ENCODE peak calls at places on chromosomes 5 and 9, in eight cellular contexts. R is uterus, C is PC-9, B is GM23248, G is K562, I is esophagus squamous epithelium, N is neural progenitor cell, O is iPS DF 6.9. E is an unnamed sample. For H3K36me3 and H3K9me3, the result is how much of the 10 kb centered on the place peaks cover.

GRCh38 chr5:84480873-84481637 is 96.4 kb upstream of the EDIL3 start:
- DNase-seq in R (no peak), C (no peak), B (no peak), G (no peak), I (no peak), N (no peak), O (peak), E (no peak)

GRCh38 chr9:121450241-121450640 is 49.4 kb downstream of the GGTA1 start:
- DNase-seq in R (peak), C (no peak), B (no peak), G (no peak), I (no peak), N (no peak), O (no peak), E (no peak)

GRCh38 chr5:173902743-173903142 is 14.6 kb downstream of the CPEB4 start:
- DNase-seq in R (no peak), C (no peak), B (no peak), G (no peak), I (no peak), N (no peak), O (no peak), E (no peak)

GRCh38 chr5:141811287-141812155 is 66.7 kb downstream of the PCDH1 start:
- DNase-seq in R (no peak), C (no peak), B (peak), G (peak), I (no peak), N (peak), O (peak), E (no peak)

GRCh38 chr5:142201471-142201887 is 92.9 kb downstream of the NDFIP1 start:
- DNase-seq in R (no peak), C (no peak), B (peak), G (no peak), I (no peak), N (no peak), O (no peak), E (no peak)

GRCh38 chr9:134728021-134728795 is 86.6 kb downstream of the COL5A1 start:
- DNase-seq in R (no peak), C (no peak), B (no peak), G (no peak), I (no peak), N (no peak), O (no peak), E (no peak)

GRCh38 chr5:119218830-119219782 is 136.7 kb upstream of the TNFAIP8 start:
- DNase-seq in R (no peak), C (no peak), B (peak), G (no peak), I (no peak), N (no peak), O (no peak), E (no peak)

GRCh38 chr9:83706703-83707517 is 848 bp downstream of the UBQLN1 start:
- DNase-seq in R (peak), C (no peak), B (peak), G (peak), I (no peak), N (peak), O (peak), E (peak)

GRCh38 chr5:51279983-51280382 is 103.3 kb upstream of the ISL1 start:
- DNase-seq in R (no peak), C (no peak), B (no peak), G (no peak), I (no peak), N (peak), O (no peak), E (no peak)

GRCh38 chr5:1026700-1027621 is 18.4 kb downstream of the NKD2 start:
- DNase-seq in R (no peak), C (no peak), B (no peak), G (no peak), I (no peak), N (no peak), O (no peak), E (no peak)

GRCh38 chr5:39520232-39520572 is 95.4 kb upstream of the DAB2 start:
- DNase-seq in R (no peak), C (no peak), B (peak), G (no peak), I (no peak), N (no peak), O (no peak), E (no peak)

GRCh38 chr9:126860757-126861466 is 473 bp downstream of the ZBTB34 start:
- DNase-seq in R (no peak), C (no peak), B (peak), G (peak), I (no peak), N (no peak), O (no peak), E (no peak)

GRCh38 chr5:13932006-13932405 is 12.5 kb downstream of the DNAH5 start:
- DNase-seq in R (no peak), C (no peak), B (no peak), G (no peak), I (no peak), N (no peak), O (no peak), E (no peak)

GRCh38 chr9:134571326-134571871 is 70.2 kb upstream of the COL5A1 start:
- DNase-seq in R (peak), C (no peak), B (no peak), G (no peak), I (no peak), N (no peak), O (no peak), E (no peak)

GRCh38 chr9:116499986-116500871 is 186.9 kb upstream of the TRIM32 start:
- DNase-seq in R (no peak), C (no peak), B (peak), G (peak), I (no peak), N (peak), O (no peak), E (no peak)

DNA sequence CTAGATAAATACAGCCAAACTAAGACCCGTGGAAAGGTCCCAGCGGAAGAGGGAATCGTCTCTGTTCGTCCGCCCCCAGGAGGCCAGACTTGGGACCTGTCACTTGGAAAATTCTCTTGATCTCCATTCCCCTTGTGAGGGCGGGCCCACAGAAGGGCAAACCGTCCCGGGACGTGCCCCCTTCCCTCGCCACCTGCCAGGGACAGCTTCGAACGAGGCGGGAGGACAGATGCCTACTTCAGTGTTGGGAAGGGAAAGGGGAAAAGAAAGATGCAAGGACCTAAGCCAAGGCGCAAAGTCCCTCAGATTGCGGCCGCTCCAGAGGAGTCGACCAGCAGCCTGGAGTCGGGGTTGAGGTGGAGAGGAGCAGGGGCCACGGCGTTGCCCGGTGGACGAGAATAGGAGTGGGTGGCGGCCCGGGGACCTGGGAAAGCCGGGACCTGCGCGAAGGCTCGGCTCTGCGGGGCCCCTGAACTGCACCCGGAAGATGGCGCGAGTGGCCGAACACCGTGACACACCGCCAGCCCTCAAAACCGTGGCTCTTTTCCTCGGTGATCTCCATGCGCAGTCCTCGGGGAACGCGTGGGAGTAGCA is 4.4 kb upstream of the EBF1 start:
- DNase-seq in R (peak), C (no peak), B (peak), G (peak), I (no peak), N (peak), O (no peak), E (no peak)
- H3K27ac ChIP-seq in R (peak), C (no peak), B (no peak), G (no peak), I (peak), N (no peak), O (no peak), E (no peak)

GRCh38 chr5:138725153-138725884 is 27.9 kb upstream of the CTNNA1 start:
- DNase-seq in R (peak), C (peak), B (peak), G (no peak), I (no peak), N (peak), O (peak), E (peak)
- H3K36me3 ChIP-seq in R (under half), C (under half), B (under half), G (under half), I (under half), N (under half), O (under half), E (under half)

DNA sequence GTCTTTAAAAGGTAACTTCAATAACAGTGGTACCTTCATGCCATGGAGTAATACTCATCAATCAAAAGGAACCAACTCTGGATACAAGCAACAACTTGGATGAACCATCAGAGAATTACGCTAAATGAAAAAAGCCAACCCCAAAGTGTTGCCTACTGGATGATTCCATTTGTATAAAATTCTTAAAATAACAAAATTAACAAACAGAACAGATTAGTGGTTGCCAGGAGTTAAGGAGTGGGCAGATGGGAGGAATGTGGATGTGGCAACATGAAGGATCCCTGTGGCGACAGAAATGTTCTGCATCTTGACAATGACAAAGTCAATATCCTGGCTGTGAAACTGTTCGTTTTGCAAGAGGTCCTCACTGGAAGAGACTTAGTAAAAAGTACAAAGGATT is 50.5 kb downstream of the SPTLC1 start:
- DNase-seq in R (no peak), C (no peak), B (peak), G (no peak), I (no peak), N (no peak), O (no peak), E (no peak)
- H3K9me3 ChIP-seq in R (under half), C (under half), B (under half), G (under half), I (under half), N (under half), O (under half), E (under half)

GRCh38 chr5:16879191-16879590 is 56.9 kb downstream of the MYO10 start:
- DNase-seq in R (no peak), C (no peak), B (no peak), G (no peak), I (no peak), N (no peak), O (no peak), E (no peak)

GRCh38 chr5:16877267-16877935 is 58.7 kb downstream of the MYO10 start:
- DNase-seq in R (no peak), C (no peak), B (no peak), G (no peak), I (no peak), N (no peak), O (no peak), E (no peak)

GRCh38 chr5:16880547-16880946 is 55.5 kb downstream of the MYO10 start:
- DNase-seq in R (no peak), C (no peak), B (no peak), G (no peak), I (no peak), N (no peak), O (no peak), E (no peak)

GRCh38 chr5:16881253-16881652 is 54.8 kb downstream of the MYO10 start:
- DNase-seq in R (no peak), C (no peak), B (no peak), G (no peak), I (no peak), N (no peak), O (no peak), E (no peak)

GRCh38 chr5:16879650-16880049 is 56.4 kb downstream of the MYO10 start:
- DNase-seq in R (no peak), C (no peak), B (no peak), G (no peak), I (no peak), N (no peak), O (no peak), E (no peak)
- H3K27ac ChIP-seq in R (no peak), C (no peak), B (no peak), G (no peak), I (peak), N (no peak), O (no peak), E (no peak)

GRCh38 chr9:137095664-137096517 is 9.1 kb downstream of the MAN1B1 start:
- DNase-seq in R (no peak), C (no peak), B (no peak), G (peak), I (no peak), N (no peak), O (no peak), E (no peak)
- H3K36me3 ChIP-seq in R (under half), C (under half), B (under half), G (half or more), I (under half), N (under half), O (under half), E (under half)

DNA sequence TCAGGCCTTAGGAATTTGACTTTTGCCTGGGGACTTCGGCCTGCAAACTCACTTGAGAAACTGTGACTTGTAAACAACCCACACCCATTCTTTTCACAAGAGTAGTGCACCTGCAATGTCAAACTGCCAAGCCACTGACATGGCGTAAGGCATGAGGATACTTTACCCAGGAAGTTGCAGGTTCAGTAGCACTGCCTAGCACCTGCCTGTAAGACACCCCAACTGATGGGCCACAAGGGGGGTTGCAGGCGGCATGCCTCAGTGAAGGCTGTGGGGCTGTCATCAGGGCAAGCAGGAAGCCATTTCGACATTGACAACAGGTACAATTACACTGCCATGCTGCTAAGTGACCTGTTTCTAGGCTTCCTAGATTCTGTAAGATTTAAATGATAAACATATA is 41.3 kb upstream of the RASGEF1C start:
- DNase-seq in R (no peak), C (no peak), B (no peak), G (no peak), I (no peak), N (no peak), O (no peak), E (no peak)
- H3K9me3 ChIP-seq in R (under half), C (under half), B (under half), G (under half), I (half or more), N (under half), O (under half), E (half or more)

DNA sequence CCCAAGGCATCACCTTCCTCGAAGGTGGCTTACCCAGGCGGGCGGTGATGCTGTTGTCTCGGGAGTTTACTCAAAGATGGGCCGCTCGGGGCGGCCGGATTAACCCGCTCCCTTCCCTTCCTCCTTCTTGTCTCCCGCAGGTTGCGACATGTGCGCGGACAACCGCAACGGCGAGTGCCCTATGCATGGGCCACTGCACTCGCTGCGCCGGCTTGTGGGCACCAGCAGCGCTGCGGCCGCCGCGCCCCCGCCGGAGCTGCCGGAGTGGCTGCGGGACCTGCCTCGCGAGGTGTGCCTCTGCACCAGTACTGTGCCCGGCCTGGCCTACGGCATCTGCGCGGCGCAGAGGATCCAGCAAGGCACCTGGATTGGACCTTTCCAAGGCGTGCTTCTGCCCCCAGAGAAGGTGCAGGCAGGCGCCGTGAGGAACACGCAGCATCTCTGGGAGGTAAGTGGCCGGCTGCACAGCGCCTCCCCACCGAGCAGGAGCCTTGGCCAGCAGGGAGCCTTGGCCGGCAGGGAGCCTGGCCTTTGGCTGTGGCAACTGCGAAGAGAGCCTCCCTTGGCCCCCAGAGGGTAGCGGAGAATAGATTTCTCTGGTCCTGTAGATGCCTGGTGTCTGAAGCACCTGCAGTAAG is 10.6 kb downstream of the PRDM6 start:
- DNase-seq in R (no peak), C (no peak), B (no peak), G (no peak), I (no peak), N (peak), O (no peak), E (no peak)
- H3K27ac ChIP-seq in R (no peak), C (no peak), B (no peak), G (no peak), I (no peak), N (no peak), O (no peak), E (peak)

GRCh38 chr9:132622144-132622543 is 39.7 kb downstream of the BARHL1 start:
- DNase-seq in R (no peak), C (no peak), B (peak), G (no peak), I (no peak), N (no peak), O (no peak), E (no peak)
- H3K36me3 ChIP-seq in R (under half), C (under half), B (under half), G (half or more), I (under half), N (under half), O (under half), E (under half)